ENCODE peak calls at places on chromosome 6, in four cellular contexts. F, M, B and V are unnamed samples.

GRCh38 chr6:119608994-119609393 is 259.4 kb upstream of the MAN1A1 start:
- DNase-seq in B (no peak), M (no peak), F (no peak), V (no peak)

GRCh38 chr6:159151266-159151855 is 17.8 kb upstream of the FNDC1 start:
- DNase-seq in B (peak; percentile 63), M (peak; percentile 11), F (no peak), V (peak; percentile 57)

GRCh38 chr6:44496705-44497369 is 109.3 kb downstream of the CDC5L start:
- DNase-seq in F (no peak), B (no peak), M (no peak), V (peak; percentile 46)

GRCh38 chr6:43120938-43121913 is 45.1 kb downstream of the PTK7 start:
- DNase-seq in F (peak; percentile 85), B (no peak), M (no peak), V (peak; percentile 99)

GRCh38 chr6:118725944-118726343 is 74.6 kb upstream of the CEP85L start:
- DNase-seq in F (no peak), M (peak; percentile 44), B (peak; percentile 72), V (no peak)

GRCh38 chr6:157867155-157867559 is 44.1 kb downstream of the SNX9 start:
- DNase-seq in M (no peak), B (no peak), F (peak; percentile 14), V (peak; percentile 65)

GRCh38 chr6:24313133-24313476 is 44.8 kb downstream of the DCDC2 start:
- DNase-seq in M (no peak), F (no peak), B (no peak), V (no peak)

GRCh38 chr6:143205170-143205879 is 144.6 kb downstream of the AIG1 start:
- DNase-seq in F (no peak), M (no peak), B (no peak), V (no peak)

GRCh38 chr6:138953451-138953850 is 34.6 kb downstream of the REPS1 start:
- DNase-seq in M (no peak), B (no peak), F (no peak), V (peak; percentile 70)

GRCh38 chr6:133594551-133594950 is 294.4 kb upstream of the TCF21 start:
- DNase-seq in F (no peak), M (no peak), B (no peak), V (peak; percentile 21)